ENCODE peak calls at places on chromosomes 7 and 10, in six cellular contexts. J, L, O, M, Z and Q are unnamed samples.

GRCh38 chr10:75606203-75606779 is 174.9 kb downstream of the LRMDA start:
- DNase-seq in M (no peak), J (no peak), L (no peak), O (no peak), Z (no peak), Q (no peak)

GRCh38 chr10:106958591-106959328 is 205.7 kb downstream of the SORCS1 start:
- DNase-seq in L (no peak), J (no peak), Z (no peak), M (no peak), O (no peak), Q (no peak)

GRCh38 chr7:97971120-97971989 is 18.6 kb downstream of the OCM2 start:
- DNase-seq in Z (peak; percentile 45), J (no peak), L (peak; percentile 5), O (no peak), M (peak; percentile 31), Q (no peak)

GRCh38 chr10:118488710-118489497 is 106.5 kb downstream of the PRLHR start:
- DNase-seq in M (peak; percentile 30), J (no peak), O (no peak), L (no peak), Z (no peak), Q (no peak)

GRCh38 chr7:151925446-151926335 is 30.6 kb upstream of the GALNTL5 start:
- DNase-seq in M (peak; percentile 44), O (peak; percentile 83), L (peak; percentile 33), J (peak; percentile 81), Z (peak; percentile 24), Q (no peak)

GRCh38 chr7:70289067-70289466 is 690.8 kb downstream of the AUTS2 start:
- DNase-seq in J (no peak), M (no peak), Z (peak; percentile 61), O (no peak), L (no peak), Q (no peak)

GRCh38 chr10:33743429-33743857 is 409.0 kb upstream of the NRP1 start:
- DNase-seq in M (no peak), J (no peak), L (no peak), Z (no peak), O (no peak), Q (no peak)

GRCh38 chr10:971150-971542 is 17.1 kb upstream of the GTPBP4 start:
- DNase-seq in Z (peak; percentile 57), O (no peak), L (no peak), J (no peak), M (no peak), Q (no peak)

GRCh38 chr7:2330506-2330905 is 16.3 kb upstream of the SNX8 start:
- DNase-seq in Z (no peak), L (no peak), O (no peak), J (no peak), M (no peak), Q (no peak)

GRCh38 chr10:100881552-100882250 is 31.1 kb upstream of the SLF2 start:
- DNase-seq in Z (peak; percentile 25), M (no peak), L (no peak), O (no peak), J (no peak), Q (no peak)

GRCh38 chr7:53811555-53812079 is 730.6 kb upstream of the VSTM2A start:
- DNase-seq in M (peak; percentile 93), L (no peak), Z (no peak), O (no peak), J (no peak), Q (no peak)

GRCh38 chr10:86138551-86139065 is 228.0 kb downstream of the GRID1 start:
- DNase-seq in L (no peak), O (no peak), M (no peak), J (peak; percentile 70), Z (no peak), Q (no peak)

GRCh38 chr10:132211246-132211645 is 24.5 kb downstream of the DPYSL4 start:
- DNase-seq in L (no peak), O (no peak), M (no peak), Z (no peak), J (no peak), Q (no peak)

GRCh38 chr7:49166441-49166840 is 242.1 kb downstream of the CDC14C start:
- DNase-seq in L (no peak), M (no peak), J (no peak), Z (peak; percentile 2), O (no peak), Q (peak; percentile 35)

GRCh38 chr10:24722676-24723385 is 856 bp downstream of the ARHGAP21 start:
- DNase-seq in Z (peak; percentile 84), L (peak; percentile 64), J (peak; percentile 84), M (peak; percentile 62), O (peak; percentile 80), Q (no peak)

GRCh38 chr7:51639661-51640340 is 323.2 kb upstream of the COBL start:
- DNase-seq in Z (peak; percentile 5), M (no peak), J (no peak), L (no peak), O (no peak), Q (no peak)

GRCh38 chr7:51636503-51636902 is 319.9 kb upstream of the COBL start:
- DNase-seq in M (no peak), O (no peak), Z (no peak), J (no peak), L (no peak), Q (no peak)

GRCh38 chr7:51645298-51645697 is 328.7 kb upstream of the COBL start:
- DNase-seq in J (no peak), Z (no peak), M (no peak), O (no peak), L (no peak), Q (no peak)

GRCh38 chr7:51644216-51644615 is 327.6 kb upstream of the COBL start:
- DNase-seq in O (no peak), L (no peak), M (no peak), Z (no peak), J (no peak), Q (no peak)

DNA sequence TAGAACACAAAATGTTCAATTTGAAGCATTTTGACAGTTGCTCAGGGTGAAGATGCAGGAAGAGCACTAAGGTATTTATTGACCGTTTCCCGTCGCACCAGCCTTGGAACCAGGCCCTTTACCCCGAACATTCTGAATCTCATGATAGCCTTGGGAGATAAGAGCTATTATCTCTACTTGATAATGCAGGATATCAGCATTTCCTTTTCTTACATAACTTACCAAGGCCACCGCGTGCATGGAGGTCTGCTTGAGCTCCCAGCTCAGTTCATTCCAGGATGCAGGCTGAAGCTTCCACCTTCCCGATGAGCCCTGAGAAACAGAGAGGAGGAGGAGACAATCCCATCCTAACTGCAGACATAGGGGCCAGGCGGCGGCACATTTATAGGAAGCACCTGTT is 324.2 kb upstream of the COBL start:
- DNase-seq in J (no peak), Z (no peak), O (no peak), L (no peak), M (no peak), Q (no peak)
- H3K27ac ChIP-seq in J (peak overlapping the region; percentile 39), Z (no peak overlapping the region), O (no peak overlapping the region), L (no peak overlapping the region), M (no peak overlapping the region), Q (no peak overlapping the region)

GRCh38 chr10:78035437-78035836 is 1.8 kb downstream of the RPS24 start:
- DNase-seq in M (no peak), J (no peak), Z (no peak), O (no peak), L (no peak), Q (no peak)
- H3K4me3 ChIP-seq in M (peak overlapping the region; percentile 72), J (no peak overlapping the region), Z (peak overlapping the region; percentile 97), O (peak overlapping the region; percentile 84), L (no peak overlapping the region), Q (peak overlapping the region; percentile 13)

DNA sequence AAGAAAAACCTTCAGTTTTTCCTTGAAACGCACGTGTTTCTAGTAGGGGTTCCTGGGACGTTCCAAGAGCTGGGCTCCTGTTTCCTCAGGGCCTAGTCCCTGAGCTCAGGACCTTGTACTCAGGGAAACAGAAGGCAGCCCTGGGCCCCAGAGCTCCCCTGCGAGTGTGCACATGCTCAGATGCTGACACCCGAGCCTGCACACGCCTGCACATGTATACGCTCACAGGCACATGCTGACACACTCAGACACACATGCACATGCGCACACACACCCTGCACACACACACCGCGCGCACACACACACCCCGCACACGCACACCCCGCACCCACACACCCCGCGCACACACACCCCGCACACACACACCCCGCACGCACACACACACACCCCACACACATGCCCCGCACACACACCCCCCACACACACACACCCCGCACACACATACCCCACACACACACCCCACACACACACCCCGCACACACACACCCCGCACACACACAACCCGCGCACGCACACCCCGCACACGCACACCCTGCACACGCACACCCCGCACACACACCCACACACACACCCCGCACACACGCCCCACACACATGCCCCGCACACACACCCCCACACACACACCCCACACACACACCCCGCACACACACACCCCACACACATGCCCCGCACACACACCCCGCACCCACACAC is 52.2 kb downstream of the CALML3 start:
- DNase-seq in L (no peak), M (no peak), J (peak; percentile 47), Z (peak; percentile 9), O (no peak), Q (no peak)
- H3K27ac ChIP-seq in L (no peak overlapping the region), M (no peak overlapping the region), J (no peak overlapping the region), Z (no peak overlapping the region), O (no peak overlapping the region), Q (no peak overlapping the region)

DNA sequence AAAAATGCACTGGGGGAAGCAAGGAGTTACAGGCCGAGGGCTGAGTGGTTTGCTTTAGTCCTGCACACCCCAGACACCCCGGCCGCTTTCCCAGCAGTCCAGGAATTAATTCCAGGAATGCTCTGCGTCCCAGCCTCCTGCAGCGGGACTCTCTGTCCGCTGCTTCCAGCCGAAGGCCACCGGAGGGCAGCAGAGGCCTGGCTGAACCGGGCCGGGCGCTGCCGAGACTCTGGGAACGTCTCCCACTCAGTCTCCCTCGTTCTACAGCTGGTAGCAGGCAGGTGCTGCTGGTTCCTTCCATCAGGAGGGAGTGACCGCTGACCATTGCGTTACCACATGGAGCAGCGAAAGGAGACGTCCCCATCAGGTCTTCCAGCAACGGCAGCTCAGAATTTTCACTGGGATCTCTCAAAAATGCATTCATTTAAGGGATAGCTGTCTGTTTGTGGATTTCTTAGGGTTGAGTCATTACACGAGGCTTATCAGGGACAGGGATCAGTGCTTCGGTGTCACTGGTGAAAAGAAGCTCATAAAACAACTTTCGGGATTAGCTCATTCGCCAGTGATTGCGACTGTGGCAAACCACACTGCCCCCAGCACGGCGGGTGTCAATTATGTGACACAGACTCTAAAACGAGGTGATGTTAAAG is 24.9 kb upstream of the PITRM1 start:
- DNase-seq in O (peak; percentile 89), J (peak; percentile 91), L (peak; percentile 77), Z (peak; percentile 93), M (peak; percentile 78), Q (no peak)
- H3K4me3 ChIP-seq in O (peak overlapping the region; percentile 33), J (peak overlapping the region; percentile 9), L (peak overlapping the region; percentile 42), Z (peak overlapping the region; percentile 70), M (no peak overlapping the region), Q (no peak overlapping the region)

GRCh38 chr7:100177040-100178001 is at the start of the genes GPC2 and STAG3:
- DNase-seq in J (peak; percentile 97), M (peak; percentile 98), Z (peak; percentile 96), L (peak; percentile 96), O (peak; percentile 97), Q (peak; percentile 94)

GRCh38 chr7:100175296-100175935 is 1.8 kb downstream of the GPC2 start:
- DNase-seq in M (no peak), Z (no peak), O (no peak), J (peak; percentile 65), L (no peak), Q (no peak)

GRCh38 chr7:100173806-100174495 is 3.2 kb downstream of the GPC2 start:
- DNase-seq in J (peak; percentile 68), O (no peak), Z (no peak), M (peak; percentile 17), L (no peak), Q (no peak)

GRCh38 chr7:100176096-100176835 is 915 bp downstream of the GPC2 start:
- DNase-seq in L (no peak), Z (no peak), J (peak; percentile 56), M (peak; percentile 8), O (no peak), Q (no peak)

GRCh38 chr7:100174582-100174981 is 2.6 kb downstream of the GPC2 start:
- DNase-seq in O (no peak), Z (no peak), J (peak; percentile 40), M (peak; percentile 10), L (no peak), Q (no peak)
- H3K27ac ChIP-seq in O (no peak overlapping the region), Z (no peak overlapping the region), J (no peak overlapping the region), M (no peak overlapping the region), L (no peak overlapping the region), Q (no peak overlapping the region)